ENCODE peak calls at places on chromosomes 11 and 22, in five cellular contexts. One of them, this sample, is unnamed.

GRCh38 chr11:115198301-115198700 is 305.9 kb downstream of the CADM1 start:
- DNase-seq in fibroblast of lung: peak; percentile 41
- DNase-seq in mesothelial cell of epicardium: no peak
- DNase-seq in fibroblast of pulmonary artery: no peak
- DNase-seq in esophagus squamous epithelium: no peak
- DNase-seq in this sample: no peak

GRCh38 chr11:119121008-119121810 is at the start of gene HINFP:
- DNase-seq in mesothelial cell of epicardium: peak; percentile 99
- DNase-seq in esophagus squamous epithelium: peak; percentile 97
- DNase-seq in fibroblast of pulmonary artery: peak; percentile 99
- DNase-seq in fibroblast of lung: peak; percentile 98
- DNase-seq in this sample: peak; percentile 100

GRCh38 chr22:41920271-41920976 is 5.5 kb upstream of the SHISA8 start:
- DNase-seq in fibroblast of lung: no peak
- DNase-seq in mesothelial cell of epicardium: no peak
- DNase-seq in fibroblast of pulmonary artery: no peak
- DNase-seq in esophagus squamous epithelium: no peak
- DNase-seq in this sample: no peak

GRCh38 chr22:45240810-45241631 is at the start of gene KIAA0930:
- DNase-seq in fibroblast of lung: peak; percentile 64
- DNase-seq in esophagus squamous epithelium: no peak
- DNase-seq in mesothelial cell of epicardium: peak; percentile 69
- DNase-seq in fibroblast of pulmonary artery: peak; percentile 71
- DNase-seq in this sample: peak; percentile 81

GRCh38 chr22:31926969-31927368 is 17.4 kb upstream of the YWHAH start:
- DNase-seq in fibroblast of lung: no peak
- DNase-seq in fibroblast of pulmonary artery: no peak
- DNase-seq in mesothelial cell of epicardium: no peak
- DNase-seq in esophagus squamous epithelium: no peak
- DNase-seq in this sample: no peak

GRCh38 chr22:29301716-29302401 is 4.6 kb upstream of the GAS2L1 start:
- DNase-seq in fibroblast of pulmonary artery: no peak
- DNase-seq in esophagus squamous epithelium: no peak
- DNase-seq in mesothelial cell of epicardium: no peak
- DNase-seq in fibroblast of lung: no peak
- DNase-seq in this sample: no peak

GRCh38 chr22:20522134-20522827 is 14.9 kb downstream of the MED15 start:
- DNase-seq in fibroblast of pulmonary artery: no peak
- DNase-seq in esophagus squamous epithelium: no peak
- DNase-seq in mesothelial cell of epicardium: no peak
- DNase-seq in fibroblast of lung: no peak
- DNase-seq in this sample: no peak

GRCh38 chr11:45265963-45266692 is 20.0 kb downstream of the SYT13 start:
- DNase-seq in fibroblast of pulmonary artery: no peak
- DNase-seq in mesothelial cell of epicardium: no peak
- DNase-seq in fibroblast of lung: no peak
- DNase-seq in esophagus squamous epithelium: no peak
- DNase-seq in this sample: no peak

GRCh38 chr22:32735516-32735915 is 66.0 kb upstream of the TIMP3 start:
- DNase-seq in esophagus squamous epithelium: no peak
- DNase-seq in fibroblast of lung: no peak
- DNase-seq in mesothelial cell of epicardium: no peak
- DNase-seq in fibroblast of pulmonary artery: no peak
- DNase-seq in this sample: no peak

GRCh38 chr22:46823654-46824053 is 61.2 kb downstream of the TBC1D22A start:
- DNase-seq in fibroblast of lung: no peak
- DNase-seq in fibroblast of pulmonary artery: no peak
- DNase-seq in mesothelial cell of epicardium: no peak
- DNase-seq in esophagus squamous epithelium: no peak
- DNase-seq in this sample: no peak

GRCh38 chr11:66547662-66548009 is 933 bp downstream of the ACTN3 start:
- DNase-seq in mesothelial cell of epicardium: no peak
- DNase-seq in fibroblast of pulmonary artery: no peak
- DNase-seq in fibroblast of lung: no peak
- DNase-seq in esophagus squamous epithelium: no peak
- DNase-seq in this sample: no peak

GRCh38 chr11:130314184-130314748 is 451 bp downstream of the ZBTB44 start:
- DNase-seq in esophagus squamous epithelium: peak; percentile 2
- DNase-seq in fibroblast of lung: peak; percentile 29
- DNase-seq in mesothelial cell of epicardium: peak; percentile 73
- DNase-seq in fibroblast of pulmonary artery: peak; percentile 30
- DNase-seq in this sample: peak; percentile 54

GRCh38 chr11:119486691-119487259 is 63.8 kb upstream of the THY1 start:
- DNase-seq in esophagus squamous epithelium: no peak
- DNase-seq in fibroblast of pulmonary artery: no peak
- DNase-seq in fibroblast of lung: no peak
- DNase-seq in mesothelial cell of epicardium: no peak
- DNase-seq in this sample: no peak

GRCh38 chr22:41146573-41146972 is 54.2 kb downstream of the EP300 start:
- DNase-seq in fibroblast of lung: peak; percentile 2
- DNase-seq in esophagus squamous epithelium: no peak
- DNase-seq in mesothelial cell of epicardium: no peak
- DNase-seq in fibroblast of pulmonary artery: peak; percentile 3
- DNase-seq in this sample: no peak

GRCh38 chr11:68528630-68529029 is 68.1 kb downstream of the PPP6R3 start:
- DNase-seq in mesothelial cell of epicardium: no peak
- DNase-seq in fibroblast of lung: no peak
- DNase-seq in fibroblast of pulmonary artery: peak; percentile 40
- DNase-seq in esophagus squamous epithelium: no peak
- DNase-seq in this sample: no peak

GRCh38 chr11:3703383-3703782 is 32.2 kb upstream of the CHRNA10 start:
- DNase-seq in mesothelial cell of epicardium: no peak
- DNase-seq in fibroblast of lung: no peak
- DNase-seq in esophagus squamous epithelium: no peak
- DNase-seq in fibroblast of pulmonary artery: no peak
- DNase-seq in this sample: no peak

GRCh38 chr11:102197759-102198158 is 87.5 kb downstream of the YAP1 start:
- DNase-seq in mesothelial cell of epicardium: no peak
- DNase-seq in fibroblast of pulmonary artery: no peak
- DNase-seq in esophagus squamous epithelium: no peak
- DNase-seq in fibroblast of lung: no peak
- DNase-seq in this sample: no peak

GRCh38 chr22:46537946-46538815 is 761 bp upstream of the CELSR1 start:
- DNase-seq in mesothelial cell of epicardium: no peak
- DNase-seq in fibroblast of pulmonary artery: peak; percentile 40
- DNase-seq in esophagus squamous epithelium: no peak
- DNase-seq in fibroblast of lung: peak; percentile 20
- DNase-seq in this sample: no peak

GRCh38 chr11:33952805-33953204 is 60.9 kb upstream of the LMO2 start:
- DNase-seq in fibroblast of pulmonary artery: no peak
- DNase-seq in fibroblast of lung: no peak
- DNase-seq in esophagus squamous epithelium: no peak
- DNase-seq in mesothelial cell of epicardium: no peak
- DNase-seq in this sample: no peak

GRCh38 chr11:75802022-75802912 is 12.7 kb upstream of the UVRAG start:
- DNase-seq in esophagus squamous epithelium: no peak
- DNase-seq in fibroblast of pulmonary artery: no peak
- DNase-seq in mesothelial cell of epicardium: no peak
- DNase-seq in fibroblast of lung: no peak
- DNase-seq in this sample: no peak

GRCh38 chr11:64753380-64754123 is 6.2 kb downstream of the PYGM start:
- DNase-seq in fibroblast of lung: no peak
- DNase-seq in fibroblast of pulmonary artery: no peak
- DNase-seq in esophagus squamous epithelium: no peak
- DNase-seq in mesothelial cell of epicardium: no peak
- DNase-seq in this sample: no peak

GRCh38 chr11:75820636-75821035 is 5.6 kb downstream of the UVRAG start:
- DNase-seq in fibroblast of pulmonary artery: peak; percentile 41
- DNase-seq in mesothelial cell of epicardium: no peak
- DNase-seq in esophagus squamous epithelium: no peak
- DNase-seq in fibroblast of lung: peak; percentile 70
- DNase-seq in this sample: no peak

GRCh38 chr11:32333335-32333991 is 101.9 kb downstream of the WT1 start:
- DNase-seq in esophagus squamous epithelium: no peak
- DNase-seq in fibroblast of pulmonary artery: peak; percentile 42
- DNase-seq in mesothelial cell of epicardium: peak; percentile 65
- DNase-seq in fibroblast of lung: peak; percentile 68
- DNase-seq in this sample: peak; percentile 11

GRCh38 chr22:43892183-43892894 is 526 bp upstream of the PNPLA5 start:
- DNase-seq in fibroblast of lung: no peak
- DNase-seq in esophagus squamous epithelium: no peak
- DNase-seq in mesothelial cell of epicardium: no peak
- DNase-seq in fibroblast of pulmonary artery: no peak
- DNase-seq in this sample: no peak

GRCh38 chr22:43889366-43890253 is 2.2 kb downstream of the PNPLA5 start:
- DNase-seq in esophagus squamous epithelium: no peak
- DNase-seq in fibroblast of lung: peak; percentile 40
- DNase-seq in mesothelial cell of epicardium: no peak
- DNase-seq in fibroblast of pulmonary artery: peak; percentile 28
- DNase-seq in this sample: no peak

GRCh38 chr22:43893266-43893665 is 1.5 kb upstream of the PNPLA5 start:
- DNase-seq in esophagus squamous epithelium: no peak
- DNase-seq in mesothelial cell of epicardium: no peak
- DNase-seq in fibroblast of lung: no peak
- DNase-seq in fibroblast of pulmonary artery: no peak
- DNase-seq in this sample: no peak

GRCh38 chr22:43890901-43891331 is 897 bp downstream of the PNPLA5 start:
- DNase-seq in esophagus squamous epithelium: no peak
- DNase-seq in mesothelial cell of epicardium: no peak
- DNase-seq in fibroblast of lung: no peak
- DNase-seq in fibroblast of pulmonary artery: no peak
- DNase-seq in this sample: no peak

GRCh38 chr22:43891360-43892182 is at the start of gene PNPLA5:
- DNase-seq in fibroblast of lung: no peak
- DNase-seq in fibroblast of pulmonary artery: no peak
- DNase-seq in mesothelial cell of epicardium: no peak
- DNase-seq in esophagus squamous epithelium: no peak
- DNase-seq in this sample: no peak
- TF ChIP-seq CTCF in fibroblast of lung: no peak
- TF ChIP-seq CTCF in fibroblast of pulmonary artery: no peak
- TF ChIP-seq CTCF in mesothelial cell of epicardium: no peak
- TF ChIP-seq CTCF in esophagus squamous epithelium: no peak
- TF ChIP-seq CTCF in this sample: no peak

GRCh38 chr11:131838016-131838415 is 467.6 kb downstream of the NTM start:
- DNase-seq in fibroblast of pulmonary artery: no peak
- DNase-seq in esophagus squamous epithelium: no peak
- DNase-seq in mesothelial cell of epicardium: no peak
- DNase-seq in fibroblast of lung: no peak
- DNase-seq in this sample: no peak

GRCh38 chr11:131840542-131840941 is 470.1 kb downstream of the NTM start:
- DNase-seq in mesothelial cell of epicardium: no peak
- DNase-seq in fibroblast of lung: no peak
- DNase-seq in fibroblast of pulmonary artery: no peak
- DNase-seq in esophagus squamous epithelium: no peak
- DNase-seq in this sample: no peak

GRCh38 chr11:131839326-131839725 is 468.9 kb downstream of the NTM start:
- DNase-seq in mesothelial cell of epicardium: no peak
- DNase-seq in fibroblast of lung: no peak
- DNase-seq in fibroblast of pulmonary artery: no peak
- DNase-seq in esophagus squamous epithelium: no peak
- DNase-seq in this sample: no peak

GRCh38 chr11:131841925-131842635 is 471.7 kb downstream of the NTM start:
- DNase-seq in mesothelial cell of epicardium: no peak
- DNase-seq in fibroblast of pulmonary artery: no peak
- DNase-seq in esophagus squamous epithelium: no peak
- DNase-seq in fibroblast of lung: no peak
- DNase-seq in this sample: no peak

GRCh38 chr11:131841028-131841427 is 470.6 kb downstream of the NTM start:
- DNase-seq in mesothelial cell of epicardium: no peak
- DNase-seq in fibroblast of pulmonary artery: peak; percentile 28
- DNase-seq in esophagus squamous epithelium: no peak
- DNase-seq in fibroblast of lung: peak; percentile 57
- DNase-seq in this sample: no peak
- TF ChIP-seq CTCF in mesothelial cell of epicardium: no peak
- TF ChIP-seq CTCF in fibroblast of pulmonary artery: no peak
- TF ChIP-seq CTCF in esophagus squamous epithelium: no peak
- TF ChIP-seq CTCF in fibroblast of lung: no peak
- TF ChIP-seq CTCF in this sample: no peak

GRCh38 chr11:112797653-112798293 is 163.4 kb upstream of the NCAM1 start:
- DNase-seq in fibroblast of lung: peak; percentile 11
- DNase-seq in fibroblast of pulmonary artery: peak; percentile 62
- DNase-seq in mesothelial cell of epicardium: no peak
- DNase-seq in esophagus squamous epithelium: no peak
- DNase-seq in this sample: no peak
- TF ChIP-seq CTCF in fibroblast of lung: peak; percentile 46
- TF ChIP-seq CTCF in fibroblast of pulmonary artery: peak; percentile 68
- TF ChIP-seq CTCF in mesothelial cell of epicardium: peak; percentile 57
- TF ChIP-seq CTCF in esophagus squamous epithelium: peak; percentile 46
- TF ChIP-seq CTCF in this sample: no peak

GRCh38 chr22:28222976-28223375 is 303.9 kb upstream of the PITPNB start:
- DNase-seq in mesothelial cell of epicardium: no peak
- DNase-seq in fibroblast of lung: no peak
- DNase-seq in esophagus squamous epithelium: no peak
- DNase-seq in fibroblast of pulmonary artery: no peak
- DNase-seq in this sample: no peak
- TF ChIP-seq CTCF in mesothelial cell of epicardium: no peak
- TF ChIP-seq CTCF in fibroblast of lung: no peak
- TF ChIP-seq CTCF in esophagus squamous epithelium: no peak
- TF ChIP-seq CTCF in fibroblast of pulmonary artery: no peak
- TF ChIP-seq CTCF in this sample: no peak